ENCODE peak calls at places on chromosomes 7 and 10, in nine cellular contexts. One of them, this sample, is unnamed.
A peak's percentile ranks its signal among the peaks of the same experiment; 100 is the strongest.

GRCh38 chr7:21939136-21939857 is 6.4 kb downstream of the CDCA7L start:
- DNase-seq in A549: no peak
- DNase-seq in heart left ventricle: no peak
- DNase-seq in tibial nerve: no peak
- DNase-seq in lower leg skin: no peak
- DNase-seq in body of pancreas: no peak
- DNase-seq in breast epithelium: no peak
- DNase-seq in IMR-90: no peak
- DNase-seq in endothelial cell of umbilical vein: peak; percentile 88
- DNase-seq in this sample: no peak

GRCh38 chr7:21338728-21339164 is 89.1 kb upstream of the SP4 start:
- DNase-seq in heart left ventricle: no peak
- DNase-seq in body of pancreas: no peak
- DNase-seq in breast epithelium: no peak
- DNase-seq in A549: no peak
- DNase-seq in IMR-90: no peak
- DNase-seq in tibial nerve: no peak
- DNase-seq in endothelial cell of umbilical vein: peak; percentile 77
- DNase-seq in lower leg skin: no peak
- DNase-seq in this sample: no peak

GRCh38 chr10:117360994-117361667 is 14.1 kb downstream of the PDZD8 start:
- DNase-seq in breast epithelium: no peak
- DNase-seq in endothelial cell of umbilical vein: peak; percentile 47
- DNase-seq in heart left ventricle: no peak
- DNase-seq in lower leg skin: no peak
- DNase-seq in IMR-90: peak; percentile 30
- DNase-seq in A549: peak; percentile 62
- DNase-seq in body of pancreas: no peak
- DNase-seq in tibial nerve: no peak
- DNase-seq in this sample: no peak

GRCh38 chr10:73591578-73591902 is 398 bp upstream of the USP54 start:
- DNase-seq in breast epithelium: no peak
- DNase-seq in IMR-90: no peak
- DNase-seq in endothelial cell of umbilical vein: no peak
- DNase-seq in heart left ventricle: no peak
- DNase-seq in A549: peak; percentile 26
- DNase-seq in lower leg skin: no peak
- DNase-seq in body of pancreas: no peak
- DNase-seq in tibial nerve: no peak
- DNase-seq in this sample: no peak

GRCh38 chr7:7971308-7972040 is 2.9 kb downstream of the GLCCI1 start:
- DNase-seq in tibial nerve: no peak
- DNase-seq in A549: no peak
- DNase-seq in body of pancreas: no peak
- DNase-seq in endothelial cell of umbilical vein: no peak
- DNase-seq in IMR-90: no peak
- DNase-seq in breast epithelium: no peak
- DNase-seq in heart left ventricle: no peak
- DNase-seq in lower leg skin: no peak
- DNase-seq in this sample: no peak

GRCh38 chr7:91288208-91288824 is 24.1 kb downstream of the FZD1 start:
- DNase-seq in breast epithelium: no peak
- DNase-seq in IMR-90: no peak
- DNase-seq in endothelial cell of umbilical vein: peak; percentile 41
- DNase-seq in A549: peak; percentile 30
- DNase-seq in lower leg skin: peak; percentile 74
- DNase-seq in tibial nerve: peak; percentile 46
- DNase-seq in body of pancreas: peak; percentile 73
- DNase-seq in heart left ventricle: peak; percentile 44
- DNase-seq in this sample: no peak

GRCh38 chr7:117169907-117170306 is 153.0 kb downstream of the WNT2 start:
- DNase-seq in endothelial cell of umbilical vein: peak; percentile 85
- DNase-seq in A549: peak; percentile 47
- DNase-seq in tibial nerve: no peak
- DNase-seq in IMR-90: no peak
- DNase-seq in breast epithelium: no peak
- DNase-seq in lower leg skin: no peak
- DNase-seq in heart left ventricle: no peak
- DNase-seq in body of pancreas: peak; percentile 82
- DNase-seq in this sample: no peak

GRCh38 chr10:5948999-5949759 is 28.2 kb downstream of the IL15RA start:
- DNase-seq in endothelial cell of umbilical vein: peak; percentile 82
- DNase-seq in A549: peak; percentile 62
- DNase-seq in heart left ventricle: peak; percentile 68
- DNase-seq in breast epithelium: no peak
- DNase-seq in tibial nerve: no peak
- DNase-seq in body of pancreas: peak; percentile 66
- DNase-seq in lower leg skin: no peak
- DNase-seq in IMR-90: peak; percentile 71
- DNase-seq in this sample: peak; percentile 79

GRCh38 chr7:116122972-116123595 is 87.3 kb upstream of the TES start:
- DNase-seq in A549: peak; percentile 66
- DNase-seq in lower leg skin: no peak
- DNase-seq in heart left ventricle: no peak
- DNase-seq in breast epithelium: no peak
- DNase-seq in endothelial cell of umbilical vein: peak; percentile 55
- DNase-seq in IMR-90: peak; percentile 66
- DNase-seq in tibial nerve: no peak
- DNase-seq in body of pancreas: peak; percentile 14
- DNase-seq in this sample: no peak

GRCh38 chr10:1464866-1465265 is 272.5 kb downstream of the ADARB2 start:
- DNase-seq in A549: no peak
- DNase-seq in tibial nerve: no peak
- DNase-seq in endothelial cell of umbilical vein: no peak
- DNase-seq in body of pancreas: no peak
- DNase-seq in lower leg skin: no peak
- DNase-seq in breast epithelium: no peak
- DNase-seq in heart left ventricle: no peak
- DNase-seq in IMR-90: no peak
- DNase-seq in this sample: no peak

GRCh38 chr7:119879837-119880236 is 393.1 kb upstream of the KCND2 start:
- DNase-seq in body of pancreas: no peak
- DNase-seq in lower leg skin: no peak
- DNase-seq in endothelial cell of umbilical vein: no peak
- DNase-seq in breast epithelium: no peak
- DNase-seq in heart left ventricle: no peak
- DNase-seq in tibial nerve: no peak
- DNase-seq in A549: no peak
- DNase-seq in IMR-90: no peak
- DNase-seq in this sample: no peak

GRCh38 chr10:91162050-91162494 is 58.4 kb upstream of the PCGF5 start:
- DNase-seq in body of pancreas: no peak
- DNase-seq in lower leg skin: no peak
- DNase-seq in IMR-90: peak; percentile 46
- DNase-seq in A549: peak; percentile 28
- DNase-seq in tibial nerve: no peak
- DNase-seq in breast epithelium: no peak
- DNase-seq in endothelial cell of umbilical vein: no peak
- DNase-seq in heart left ventricle: no peak
- DNase-seq in this sample: no peak

GRCh38 chr10:93224005-93224779 is 150.5 kb downstream of the CYP26A1 start:
- DNase-seq in IMR-90: no peak
- DNase-seq in A549: peak; percentile 18
- DNase-seq in tibial nerve: no peak
- DNase-seq in heart left ventricle: no peak
- DNase-seq in body of pancreas: no peak
- DNase-seq in lower leg skin: peak; percentile 45
- DNase-seq in breast epithelium: no peak
- DNase-seq in endothelial cell of umbilical vein: no peak
- DNase-seq in this sample: no peak

GRCh38 chr7:33395340-33395739 is 266.0 kb downstream of the BBS9 start:
- DNase-seq in body of pancreas: no peak
- DNase-seq in heart left ventricle: no peak
- DNase-seq in endothelial cell of umbilical vein: no peak
- DNase-seq in tibial nerve: no peak
- DNase-seq in lower leg skin: no peak
- DNase-seq in A549: no peak
- DNase-seq in IMR-90: peak; percentile 60
- DNase-seq in breast epithelium: no peak
- DNase-seq in this sample: no peak

GRCh38 chr7:118420888-118421287 is 196.4 kb downstream of the ANKRD7 start:
- DNase-seq in breast epithelium: no peak
- DNase-seq in heart left ventricle: no peak
- DNase-seq in A549: no peak
- DNase-seq in tibial nerve: no peak
- DNase-seq in lower leg skin: no peak
- DNase-seq in endothelial cell of umbilical vein: no peak
- DNase-seq in IMR-90: no peak
- DNase-seq in body of pancreas: no peak
- DNase-seq in this sample: no peak

GRCh38 chr10:3067859-3068179 is 471 bp downstream of the PFKP start:
- DNase-seq in IMR-90: no peak
- DNase-seq in body of pancreas: no peak
- DNase-seq in tibial nerve: no peak
- DNase-seq in A549: no peak
- DNase-seq in endothelial cell of umbilical vein: no peak
- DNase-seq in breast epithelium: no peak
- DNase-seq in heart left ventricle: no peak
- DNase-seq in lower leg skin: no peak
- DNase-seq in this sample: no peak

GRCh38 chr10:78362406-78363022 is 328.9 kb downstream of the RPS24 start:
- DNase-seq in lower leg skin: no peak
- DNase-seq in A549: no peak
- DNase-seq in body of pancreas: no peak
- DNase-seq in endothelial cell of umbilical vein: peak; percentile 42
- DNase-seq in IMR-90: no peak
- DNase-seq in heart left ventricle: peak; percentile 41
- DNase-seq in breast epithelium: no peak
- DNase-seq in tibial nerve: no peak
- DNase-seq in this sample: no peak

GRCh38 chr7:33044986-33045385 is 17.6 kb downstream of the NT5C3A start:
- DNase-seq in endothelial cell of umbilical vein: no peak
- DNase-seq in heart left ventricle: no peak
- DNase-seq in breast epithelium: no peak
- DNase-seq in A549: no peak
- DNase-seq in tibial nerve: no peak
- DNase-seq in IMR-90: no peak
- DNase-seq in lower leg skin: no peak
- DNase-seq in body of pancreas: no peak
- DNase-seq in this sample: no peak

GRCh38 chr10:70585555-70586243 is 16.8 kb downstream of the PRF1 start:
- DNase-seq in IMR-90: no peak
- DNase-seq in body of pancreas: no peak
- DNase-seq in tibial nerve: no peak
- DNase-seq in A549: no peak
- DNase-seq in breast epithelium: no peak
- DNase-seq in endothelial cell of umbilical vein: no peak
- DNase-seq in heart left ventricle: no peak
- DNase-seq in lower leg skin: peak; percentile 68
- DNase-seq in this sample: no peak

GRCh38 chr10:63633677-63634487 is 112.7 kb downstream of the REEP3 start:
- DNase-seq in lower leg skin: no peak
- DNase-seq in body of pancreas: peak; percentile 36
- DNase-seq in tibial nerve: no peak
- DNase-seq in A549: peak; percentile 71
- DNase-seq in IMR-90: peak; percentile 52
- DNase-seq in endothelial cell of umbilical vein: peak; percentile 67
- DNase-seq in breast epithelium: no peak
- DNase-seq in heart left ventricle: no peak
- DNase-seq in this sample: no peak

GRCh38 chr10:95755511-95756004 is 405 bp upstream of the ENTPD1 start:
- DNase-seq in tibial nerve: no peak
- DNase-seq in A549: peak; percentile 31
- DNase-seq in lower leg skin: no peak
- DNase-seq in endothelial cell of umbilical vein: peak; percentile 55
- DNase-seq in breast epithelium: no peak
- DNase-seq in heart left ventricle: peak; percentile 61
- DNase-seq in IMR-90: no peak
- DNase-seq in body of pancreas: peak; percentile 29
- DNase-seq in this sample: peak; percentile 19
- TF ChIP-seq POLR2A in tibial nerve: no peak
- TF ChIP-seq POLR2A in A549: no peak
- TF ChIP-seq POLR2A in lower leg skin: no peak
- TF ChIP-seq POLR2A in endothelial cell of umbilical vein: no peak
- TF ChIP-seq POLR2A in breast epithelium: no peak
- TF ChIP-seq POLR2A in heart left ventricle: peak; percentile 29
- TF ChIP-seq POLR2A in IMR-90: no peak
- TF ChIP-seq POLR2A in body of pancreas: no peak
- TF ChIP-seq POLR2A in this sample: peak; percentile 41

GRCh38 chr7:23107781-23108180 is 2.2 kb downstream of the KLHL7 start:
- DNase-seq in IMR-90: no peak
- DNase-seq in A549: no peak
- DNase-seq in breast epithelium: no peak
- DNase-seq in lower leg skin: no peak
- DNase-seq in heart left ventricle: no peak
- DNase-seq in body of pancreas: no peak
- DNase-seq in endothelial cell of umbilical vein: peak; percentile 13
- DNase-seq in tibial nerve: no peak
- DNase-seq in this sample: no peak
- H3K4me3 ChIP-seq in IMR-90: peak overlapping the region; percentile 79
- H3K4me3 ChIP-seq in A549: no peak overlapping the region
- H3K4me3 ChIP-seq in breast epithelium: peak overlapping the region; percentile 97
- H3K4me3 ChIP-seq in lower leg skin: no peak overlapping the region
- H3K4me3 ChIP-seq in heart left ventricle: peak overlapping the region; percentile 91
- H3K4me3 ChIP-seq in body of pancreas: no peak overlapping the region
- H3K4me3 ChIP-seq in endothelial cell of umbilical vein: no peak overlapping the region
- H3K4me3 ChIP-seq in tibial nerve: no peak overlapping the region
- H3K4me3 ChIP-seq in this sample: no peak overlapping the region

DNA sequence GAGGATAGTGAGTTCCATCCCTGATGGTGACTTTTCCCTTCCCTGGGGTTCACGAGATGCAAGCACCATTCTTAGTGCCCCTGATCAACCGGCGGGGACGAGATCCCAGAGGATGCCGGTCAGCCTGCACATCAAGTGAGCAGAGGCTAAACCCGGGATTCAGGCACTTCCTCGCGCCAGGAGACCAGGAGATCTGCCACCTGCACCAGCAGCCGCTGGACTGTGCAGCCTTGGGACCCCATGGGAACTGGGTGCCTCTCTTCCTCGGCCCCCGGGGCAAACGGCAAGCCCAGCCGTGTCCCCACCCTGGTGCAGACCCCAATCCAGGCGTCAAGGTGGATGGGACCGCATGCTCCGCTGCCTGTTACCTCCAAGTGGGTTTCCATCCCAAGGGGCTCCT is 88.5 kb downstream of the TCERG1L start:
- DNase-seq in heart left ventricle: no peak
- DNase-seq in lower leg skin: no peak
- DNase-seq in body of pancreas: no peak
- DNase-seq in endothelial cell of umbilical vein: no peak
- DNase-seq in IMR-90: no peak
- DNase-seq in A549: no peak
- DNase-seq in breast epithelium: no peak
- DNase-seq in tibial nerve: no peak
- DNase-seq in this sample: no peak
- TF ChIP-seq POLR2A in heart left ventricle: no peak
- TF ChIP-seq POLR2A in lower leg skin: no peak
- TF ChIP-seq POLR2A in body of pancreas: no peak
- TF ChIP-seq POLR2A in endothelial cell of umbilical vein: no peak
- TF ChIP-seq POLR2A in IMR-90: no peak
- TF ChIP-seq POLR2A in A549: no peak
- TF ChIP-seq POLR2A in breast epithelium: no peak
- TF ChIP-seq POLR2A in tibial nerve: no peak
- TF ChIP-seq POLR2A in this sample: no peak

DNA sequence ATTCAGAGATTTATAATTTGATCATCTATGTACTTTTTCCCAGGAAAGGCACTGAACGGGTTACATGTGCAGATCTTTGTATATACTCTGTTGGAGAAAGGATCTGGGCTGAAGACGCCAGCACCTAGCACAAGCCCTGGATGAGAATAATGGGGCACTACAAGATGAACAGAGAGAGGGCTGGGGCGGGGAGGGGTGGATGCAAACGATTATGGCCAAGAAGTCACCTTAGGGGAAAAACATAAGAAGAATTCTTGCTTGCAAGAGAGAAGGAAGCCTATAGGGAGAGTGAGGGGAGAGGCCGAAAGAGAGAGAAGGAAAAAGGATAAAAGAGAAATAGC is 2.9 kb upstream of the ANTXRL start:
- DNase-seq in endothelial cell of umbilical vein: no peak
- DNase-seq in breast epithelium: no peak
- DNase-seq in body of pancreas: no peak
- DNase-seq in heart left ventricle: no peak
- DNase-seq in A549: no peak
- DNase-seq in lower leg skin: peak; percentile 83
- DNase-seq in IMR-90: no peak
- DNase-seq in tibial nerve: no peak
- DNase-seq in this sample: no peak
- H3K4me3 ChIP-seq in endothelial cell of umbilical vein: no peak overlapping the region
- H3K4me3 ChIP-seq in breast epithelium: peak overlapping the region; percentile 76
- H3K4me3 ChIP-seq in body of pancreas: no peak overlapping the region
- H3K4me3 ChIP-seq in heart left ventricle: peak overlapping the region; percentile 69
- H3K4me3 ChIP-seq in A549: peak overlapping the region; percentile 65
- H3K4me3 ChIP-seq in lower leg skin: no peak overlapping the region
- H3K4me3 ChIP-seq in IMR-90: peak overlapping the region; percentile 65
- H3K4me3 ChIP-seq in tibial nerve: peak overlapping the region; percentile 67
- H3K4me3 ChIP-seq in this sample: peak overlapping the region; percentile 54

This sample was measured in uterus.